ENCODE peak calls at places on chromosomes 13 and 19, in ten cellular contexts. Z is BJ, Q is AG04450, S is AG10803, I is tibial artery, Y is cardiac fibroblast, V is GM23248, P is mucosa of descending colon, K is endothelial cell of umbilical vein, M is stomach. G is an unnamed sample.
A peak's percentile ranks its signal among the peaks of the same experiment; 100 is the strongest.

GRCh38 chr13:42211704-42212103 is 60.2 kb upstream of the AKAP11 start:
- DNase-seq in Z (peak; percentile 4), Q (no peak), S (peak; percentile 4), I (no peak), Y (no peak), V (peak; percentile 45), P (no peak), K (no peak), M (no peak), G (peak; percentile 44)

GRCh38 chr13:50428183-50428877 is 413.1 kb downstream of the KCNRG start:
- DNase-seq in Z (no peak), Q (no peak), S (no peak), I (no peak), Y (no peak), V (no peak), P (no peak), K (no peak), M (no peak), G (no peak)

GRCh38 chr13:79486433-79487188 is 5.7 kb downstream of the NDFIP2 start:
- DNase-seq in Z (no peak), Q (no peak), S (no peak), I (no peak), Y (no peak), V (no peak), P (no peak), K (no peak), M (no peak), G (no peak)

GRCh38 chr19:29326351-29326750 is 113.4 kb upstream of the UQCRFS1 start:
- DNase-seq in Z (no peak), Q (no peak), S (no peak), I (no peak), Y (no peak), V (peak; percentile 30), P (no peak), K (no peak), M (no peak), G (peak; percentile 9)

GRCh38 chr13:110565296-110565695 is 3.8 kb upstream of the RAB20 start:
- DNase-seq in Z (no peak), Q (no peak), S (no peak), I (no peak), Y (no peak), V (no peak), P (no peak), K (no peak), M (no peak), G (no peak)

GRCh38 chr13:106561551-106562170 is 6.3 kb downstream of the ARGLU1 start:
- DNase-seq in Z (no peak), Q (no peak), S (no peak), I (no peak), Y (peak; percentile 47), V (no peak), P (no peak), K (peak; percentile 45), M (no peak), G (no peak)

GRCh38 chr13:102907886-102908515 is 62.2 kb downstream of the ERCC5 start:
- DNase-seq in Z (no peak), Q (no peak), S (peak; percentile 11), I (no peak), Y (no peak), V (no peak), P (no peak), K (no peak), M (no peak), G (no peak)

GRCh38 chr19:55178781-55179569 is 1.1 kb downstream of the SYT5 start:
- DNase-seq in Z (no peak), Q (no peak), S (peak; percentile 71), I (no peak), Y (peak; percentile 88), V (peak; percentile 92), P (peak; percentile 74), K (peak; percentile 40), M (peak; percentile 69), G (peak; percentile 45)

GRCh38 chr19:45137179-45137761 is 23.5 kb downstream of the NKPD1 start:
- DNase-seq in Z (no peak), Q (no peak), S (no peak), I (no peak), Y (peak; percentile 13), V (no peak), P (no peak), K (no peak), M (no peak), G (no peak)

GRCh38 chr13:95503662-95504061 is 48.9 kb upstream of the CLDN10 start:
- DNase-seq in Z (no peak), Q (no peak), S (no peak), I (no peak), Y (no peak), V (no peak), P (no peak), K (no peak), M (no peak), G (no peak)

GRCh38 chr13:83019986-83020385 is 862.3 kb downstream of the SLITRK1 start:
- DNase-seq in Z (no peak), Q (no peak), S (peak; percentile 4), I (no peak), Y (no peak), V (no peak), P (no peak), K (no peak), M (no peak), G (no peak)

GRCh38 chr19:44156475-44156874 is 8.4 kb upstream of the ZNF226 start:
- DNase-seq in Z (no peak), Q (no peak), S (no peak), I (no peak), Y (no peak), V (no peak), P (no peak), K (no peak), M (no peak), G (no peak)

GRCh38 chr13:24654741-24655140 is 25.5 kb upstream of the ATP12A start:
- DNase-seq in Z (no peak), Q (no peak), S (peak; percentile 92), I (no peak), Y (peak; percentile 38), V (peak; percentile 60), P (no peak), K (no peak), M (no peak), G (no peak)

GRCh38 chr13:93217701-93218100 is 8.9 kb upstream of the GPC6 start:
- DNase-seq in Z (no peak), Q (no peak), S (peak; percentile 14), I (no peak), Y (peak; percentile 7), V (peak; percentile 7), P (no peak), K (no peak), M (no peak), G (no peak)

GRCh38 chr13:113629814-113630213 is 28.2 kb downstream of the ATP4B start:
- DNase-seq in Z (no peak), Q (no peak), S (no peak), I (no peak), Y (no peak), V (no peak), P (no peak), K (no peak), M (no peak), G (no peak)

GRCh38 chr13:90968510-90968909 is 379.0 kb upstream of the MIR17HG start:
- DNase-seq in Z (no peak), Q (no peak), S (no peak), I (no peak), Y (peak; percentile 21), V (peak; percentile 40), P (no peak), K (no peak), M (no peak), G (peak; percentile 7)

GRCh38 chr19:39778763-39779162 is at the start of gene LEUTX:
- DNase-seq in Z (no peak), Q (no peak), S (no peak), I (no peak), Y (no peak), V (no peak), P (no peak), K (no peak), M (no peak), G (no peak)

GRCh38 chr13:38348890-38349289 is 761 bp upstream of the UFM1 start:
- DNase-seq in Z (no peak), Q (no peak), S (peak; percentile 29), I (no peak), Y (peak; percentile 15), V (peak; percentile 88), P (no peak), K (no peak), M (no peak), G (peak; percentile 11)

DNA sequence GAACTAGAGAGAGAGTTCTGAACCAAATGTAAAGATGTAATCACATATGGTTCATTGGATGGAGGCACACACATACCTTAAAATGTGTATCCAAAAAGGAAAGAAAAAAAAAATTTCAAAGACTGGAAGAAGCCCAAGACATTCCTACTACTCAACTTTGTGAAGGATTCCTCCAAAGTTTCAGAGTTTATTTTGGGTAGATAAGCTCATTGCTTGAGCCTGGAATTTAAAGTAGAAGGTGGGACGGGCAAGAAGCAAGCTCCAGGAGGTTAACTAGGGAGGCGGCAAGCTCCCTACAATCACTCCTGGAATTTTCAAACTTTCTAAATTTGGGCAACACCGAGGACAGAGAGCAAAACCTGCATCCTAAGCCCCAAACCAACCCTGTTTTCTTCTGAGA is 1.9 kb downstream of the TSHZ3 start:
- DNase-seq in Z (no peak), Q (no peak), S (no peak), I (no peak), Y (peak; percentile 29), V (peak; percentile 22), P (no peak), K (no peak), M (no peak), G (no peak)
- H3K4me3 ChIP-seq in Z (peak overlapping the region; percentile 85), Q (peak overlapping the region; percentile 88), S (peak overlapping the region; percentile 83), I (no peak overlapping the region), Y (peak overlapping the region; percentile 69), V (peak overlapping the region; percentile 98), P (no peak overlapping the region), K (no peak overlapping the region), M (peak overlapping the region; percentile 91), G (peak overlapping the region; percentile 98)

GRCh38 chr19:1860133-1860775 is 3.1 kb downstream of the KLF16 start:
- DNase-seq in Z (no peak), Q (no peak), S (peak; percentile 78), I (no peak), Y (peak; percentile 90), V (peak; percentile 96), P (peak; percentile 82), K (no peak), M (no peak), G (peak; percentile 47)
- H3K4me3 ChIP-seq in Z (peak overlapping the region; percentile 91), Q (peak overlapping the region; percentile 81), S (peak overlapping the region; percentile 80), I (no peak overlapping the region), Y (peak overlapping the region; percentile 85), V (peak overlapping the region; percentile 91), P (no peak overlapping the region), K (peak overlapping the region; percentile 19), M (peak overlapping the region; percentile 17), G (peak overlapping the region; percentile 72)

GRCh38 chr19:12788025-12788681 is 3.1 kb upstream of the JUNB start:
- DNase-seq in Z (no peak), Q (no peak), S (no peak), I (no peak), Y (no peak), V (peak; percentile 38), P (no peak), K (no peak), M (no peak), G (no peak)
- H3K4me3 ChIP-seq in Z (no peak overlapping the region), Q (peak overlapping the region; percentile 46), S (peak overlapping the region; percentile 99), I (peak overlapping the region; percentile 86), Y (no peak overlapping the region), V (peak overlapping the region; percentile 93), P (no peak overlapping the region), K (no peak overlapping the region), M (peak overlapping the region; percentile 89), G (peak overlapping the region; percentile 37)

DNA sequence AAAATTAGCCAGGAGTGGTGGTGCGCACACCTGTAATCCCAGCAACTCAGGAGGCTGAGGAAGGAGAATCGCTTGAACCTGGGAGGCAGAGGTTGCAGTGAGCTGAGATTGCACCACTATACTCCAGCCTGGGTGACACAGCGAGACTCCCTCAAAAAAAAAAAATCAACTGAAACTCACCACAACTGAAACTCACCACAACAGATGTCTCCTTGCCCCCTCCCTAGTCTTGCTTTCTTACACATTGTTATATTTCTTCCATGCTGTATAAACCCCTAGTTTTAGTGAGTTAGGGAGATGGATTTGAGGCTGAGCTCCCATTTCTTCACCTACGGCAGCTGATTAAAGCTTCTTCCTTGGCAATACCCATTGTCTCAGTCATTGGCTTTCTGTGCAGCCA is 3.3 kb downstream of the ZIM3 start:
- DNase-seq in Z (no peak), Q (no peak), S (no peak), I (no peak), Y (no peak), V (no peak), P (no peak), K (no peak), M (no peak), G (no peak)
- H3K4me3 ChIP-seq in Z (no peak overlapping the region), Q (no peak overlapping the region), S (no peak overlapping the region), I (no peak overlapping the region), Y (no peak overlapping the region), V (no peak overlapping the region), P (no peak overlapping the region), K (no peak overlapping the region), M (no peak overlapping the region), G (no peak overlapping the region)